ENCODE peak calls at places on chromosomes 16 and 17, in ten cellular contexts. One of them, this sample, is unnamed.

GRCh38 chr16:1330260-1330914 is 3.1 kb upstream of the BAIAP3 start:
- DNase-seq in endothelial cell: no peak
- DNase-seq in HuH-7.5: no peak
- DNase-seq in mesendoderm: peak
- DNase-seq in kidney glomerular epithelial cell: no peak
- DNase-seq in BJ: no peak
- DNase-seq in tibial artery: no peak
- DNase-seq in HEK293T: no peak
- DNase-seq in Daoy: no peak
- DNase-seq in NCI-H1930: no peak
- DNase-seq in this sample: no peak

GRCh38 chr17:58282442-58282841 is 1.7 kb upstream of the MPO start:
- DNase-seq in endothelial cell: no peak
- DNase-seq in HuH-7.5: no peak
- DNase-seq in mesendoderm: no peak
- DNase-seq in kidney glomerular epithelial cell: no peak
- DNase-seq in BJ: no peak
- DNase-seq in tibial artery: no peak
- DNase-seq in HEK293T: peak
- DNase-seq in Daoy: no peak
- DNase-seq in NCI-H1930: no peak
- DNase-seq in this sample: no peak

GRCh38 chr16:80230328-80231117 is 310.3 kb upstream of the DYNLRB2 start:
- DNase-seq in endothelial cell: no peak
- DNase-seq in HuH-7.5: no peak
- DNase-seq in mesendoderm: no peak
- DNase-seq in kidney glomerular epithelial cell: no peak
- DNase-seq in BJ: no peak
- DNase-seq in tibial artery: no peak
- DNase-seq in HEK293T: no peak
- DNase-seq in Daoy: no peak
- DNase-seq in NCI-H1930: no peak
- DNase-seq in this sample: no peak

GRCh38 chr17:15456972-15457722 is 10.3 kb downstream of the CDRT4 start:
- DNase-seq in endothelial cell: no peak
- DNase-seq in HuH-7.5: no peak
- DNase-seq in mesendoderm: peak
- DNase-seq in kidney glomerular epithelial cell: peak
- DNase-seq in BJ: peak
- DNase-seq in tibial artery: peak
- DNase-seq in HEK293T: no peak
- DNase-seq in Daoy: peak
- DNase-seq in NCI-H1930: no peak
- DNase-seq in this sample: peak

GRCh38 chr16:19102187-19102872 is 11.4 kb upstream of the ITPRIPL2 start:
- DNase-seq in endothelial cell: no peak
- DNase-seq in HuH-7.5: no peak
- DNase-seq in mesendoderm: no peak
- DNase-seq in kidney glomerular epithelial cell: no peak
- DNase-seq in BJ: no peak
- DNase-seq in tibial artery: peak
- DNase-seq in HEK293T: peak
- DNase-seq in Daoy: peak
- DNase-seq in NCI-H1930: no peak
- DNase-seq in this sample: no peak

GRCh38 chr16:48641770-48642169 is 31.8 kb upstream of the N4BP1 start:
- DNase-seq in endothelial cell: no peak
- DNase-seq in HuH-7.5: no peak
- DNase-seq in mesendoderm: no peak
- DNase-seq in kidney glomerular epithelial cell: no peak
- DNase-seq in BJ: no peak
- DNase-seq in tibial artery: no peak
- DNase-seq in HEK293T: no peak
- DNase-seq in Daoy: no peak
- DNase-seq in NCI-H1930: no peak
- DNase-seq in this sample: no peak

GRCh38 chr16:22189473-22190168 is 16.5 kb upstream of the EEF2K start:
- DNase-seq in endothelial cell: peak
- DNase-seq in HuH-7.5: no peak
- DNase-seq in mesendoderm: no peak
- DNase-seq in kidney glomerular epithelial cell: peak
- DNase-seq in BJ: no peak
- DNase-seq in tibial artery: peak
- DNase-seq in HEK293T: no peak
- DNase-seq in Daoy: peak
- DNase-seq in NCI-H1930: no peak
- DNase-seq in this sample: no peak

GRCh38 chr17:9115446-9116265 is 94.3 kb downstream of the NTN1 start:
- DNase-seq in endothelial cell: peak
- DNase-seq in HuH-7.5: peak
- DNase-seq in mesendoderm: peak
- DNase-seq in kidney glomerular epithelial cell: peak
- DNase-seq in BJ: no peak
- DNase-seq in tibial artery: peak
- DNase-seq in HEK293T: peak
- DNase-seq in Daoy: peak
- DNase-seq in NCI-H1930: no peak
- DNase-seq in this sample: no peak

GRCh38 chr17:43907425-43907981 is at the start of gene MPP2:
- DNase-seq in endothelial cell: peak
- DNase-seq in HuH-7.5: peak
- DNase-seq in mesendoderm: peak
- DNase-seq in kidney glomerular epithelial cell: peak
- DNase-seq in BJ: no peak
- DNase-seq in tibial artery: peak
- DNase-seq in HEK293T: peak
- DNase-seq in Daoy: peak
- DNase-seq in NCI-H1930: peak
- DNase-seq in this sample: no peak

GRCh38 chr17:42720996-42721583 is 23.8 kb downstream of the EZH1 start:
- DNase-seq in endothelial cell: peak
- DNase-seq in HuH-7.5: peak
- DNase-seq in mesendoderm: peak
- DNase-seq in kidney glomerular epithelial cell: peak
- DNase-seq in BJ: no peak
- DNase-seq in tibial artery: no peak
- DNase-seq in HEK293T: peak
- DNase-seq in Daoy: peak
- DNase-seq in NCI-H1930: peak
- DNase-seq in this sample: peak

GRCh38 chr17:81254955-81255717 is 16.0 kb downstream of the NDUFAF8 start:
- DNase-seq in endothelial cell: peak
- DNase-seq in HuH-7.5: peak
- DNase-seq in mesendoderm: peak
- DNase-seq in kidney glomerular epithelial cell: peak
- DNase-seq in BJ: peak
- DNase-seq in tibial artery: peak
- DNase-seq in HEK293T: peak
- DNase-seq in Daoy: peak
- DNase-seq in NCI-H1930: no peak
- DNase-seq in this sample: no peak

GRCh38 chr16:54171855-54172537 is 114.6 kb downstream of the IRX3 start:
- DNase-seq in endothelial cell: no peak
- DNase-seq in HuH-7.5: no peak
- DNase-seq in mesendoderm: peak
- DNase-seq in kidney glomerular epithelial cell: peak
- DNase-seq in BJ: peak
- DNase-seq in tibial artery: no peak
- DNase-seq in HEK293T: no peak
- DNase-seq in Daoy: peak
- DNase-seq in NCI-H1930: peak
- DNase-seq in this sample: peak

GRCh38 chr17:77696720-77697460 is 261.6 kb upstream of the TNRC6C start:
- DNase-seq in endothelial cell: no peak
- DNase-seq in HuH-7.5: no peak
- DNase-seq in mesendoderm: peak
- DNase-seq in kidney glomerular epithelial cell: no peak
- DNase-seq in BJ: no peak
- DNase-seq in tibial artery: peak
- DNase-seq in HEK293T: no peak
- DNase-seq in Daoy: no peak
- DNase-seq in NCI-H1930: no peak
- DNase-seq in this sample: no peak

GRCh38 chr16:87835882-87836331 is 33.4 kb downstream of the SLC7A5 start:
- DNase-seq in endothelial cell: no peak
- DNase-seq in HuH-7.5: no peak
- DNase-seq in mesendoderm: no peak
- DNase-seq in kidney glomerular epithelial cell: no peak
- DNase-seq in BJ: no peak
- DNase-seq in tibial artery: no peak
- DNase-seq in HEK293T: no peak
- DNase-seq in Daoy: no peak
- DNase-seq in NCI-H1930: no peak
- DNase-seq in this sample: no peak

GRCh38 chr17:59311051-59311468 is 20.4 kb upstream of the YPEL2 start:
- DNase-seq in endothelial cell: peak
- DNase-seq in HuH-7.5: peak
- DNase-seq in mesendoderm: peak
- DNase-seq in kidney glomerular epithelial cell: peak
- DNase-seq in BJ: no peak
- DNase-seq in tibial artery: no peak
- DNase-seq in HEK293T: peak
- DNase-seq in Daoy: peak
- DNase-seq in NCI-H1930: peak
- DNase-seq in this sample: no peak

GRCh38 chr17:76672270-76672851 is 28.8 kb upstream of the ST6GALNAC1 start:
- DNase-seq in endothelial cell: no peak
- DNase-seq in HuH-7.5: no peak
- DNase-seq in mesendoderm: no peak
- DNase-seq in kidney glomerular epithelial cell: no peak
- DNase-seq in BJ: no peak
- DNase-seq in tibial artery: no peak
- DNase-seq in HEK293T: peak
- DNase-seq in Daoy: no peak
- DNase-seq in NCI-H1930: no peak
- DNase-seq in this sample: no peak

GRCh38 chr16:46848768-46849764 is 18.1 kb upstream of the C16orf87 start:
- DNase-seq in endothelial cell: no peak
- DNase-seq in HuH-7.5: no peak
- DNase-seq in mesendoderm: no peak
- DNase-seq in kidney glomerular epithelial cell: no peak
- DNase-seq in BJ: no peak
- DNase-seq in tibial artery: no peak
- DNase-seq in HEK293T: no peak
- DNase-seq in Daoy: no peak
- DNase-seq in NCI-H1930: no peak
- DNase-seq in this sample: no peak

GRCh38 chr17:75821552-75821951 is 22.7 kb downstream of the UNC13D start:
- DNase-seq in endothelial cell: no peak
- DNase-seq in HuH-7.5: no peak
- DNase-seq in mesendoderm: no peak
- DNase-seq in kidney glomerular epithelial cell: no peak
- DNase-seq in BJ: no peak
- DNase-seq in tibial artery: no peak
- DNase-seq in HEK293T: no peak
- DNase-seq in Daoy: no peak
- DNase-seq in NCI-H1930: no peak
- DNase-seq in this sample: no peak

GRCh38 chr17:16923904-16924700 is 47.8 kb downstream of the TNFRSF13B start:
- DNase-seq in endothelial cell: no peak
- DNase-seq in HuH-7.5: no peak
- DNase-seq in mesendoderm: no peak
- DNase-seq in kidney glomerular epithelial cell: no peak
- DNase-seq in BJ: no peak
- DNase-seq in tibial artery: peak
- DNase-seq in HEK293T: no peak
- DNase-seq in Daoy: no peak
- DNase-seq in NCI-H1930: no peak
- DNase-seq in this sample: no peak

GRCh38 chr17:17313350-17313991 is 10.3 kb downstream of the NT5M start:
- DNase-seq in endothelial cell: peak
- DNase-seq in HuH-7.5: peak
- DNase-seq in mesendoderm: peak
- DNase-seq in kidney glomerular epithelial cell: peak
- DNase-seq in BJ: no peak
- DNase-seq in tibial artery: peak
- DNase-seq in HEK293T: no peak
- DNase-seq in Daoy: peak
- DNase-seq in NCI-H1930: peak
- DNase-seq in this sample: no peak

GRCh38 chr17:32569171-32570080 is 82.6 kb downstream of the CDK5R1 start:
- DNase-seq in endothelial cell: no peak
- DNase-seq in HuH-7.5: no peak
- DNase-seq in mesendoderm: peak
- DNase-seq in kidney glomerular epithelial cell: peak
- DNase-seq in BJ: no peak
- DNase-seq in tibial artery: no peak
- DNase-seq in HEK293T: no peak
- DNase-seq in Daoy: peak
- DNase-seq in NCI-H1930: no peak
- DNase-seq in this sample: no peak

GRCh38 chr16:46743232-46743719 is 4.9 kb downstream of the MYLK3 start:
- DNase-seq in endothelial cell: peak
- DNase-seq in HuH-7.5: no peak
- DNase-seq in mesendoderm: peak
- DNase-seq in kidney glomerular epithelial cell: no peak
- DNase-seq in BJ: no peak
- DNase-seq in tibial artery: peak
- DNase-seq in HEK293T: no peak
- DNase-seq in Daoy: no peak
- DNase-seq in NCI-H1930: no peak
- DNase-seq in this sample: no peak

GRCh38 chr16:3188925-3189825 is 1.2 kb downstream of the OR1F1 start:
- DNase-seq in endothelial cell: peak
- DNase-seq in HuH-7.5: no peak
- DNase-seq in mesendoderm: peak
- DNase-seq in kidney glomerular epithelial cell: peak
- DNase-seq in BJ: no peak
- DNase-seq in tibial artery: no peak
- DNase-seq in HEK293T: peak
- DNase-seq in Daoy: peak
- DNase-seq in NCI-H1930: no peak
- DNase-seq in this sample: no peak

GRCh38 chr17:78140169-78141051 is 5.8 kb upstream of the C17orf99 start:
- DNase-seq in endothelial cell: peak
- DNase-seq in HuH-7.5: peak
- DNase-seq in mesendoderm: peak
- DNase-seq in kidney glomerular epithelial cell: no peak
- DNase-seq in BJ: no peak
- DNase-seq in tibial artery: peak
- DNase-seq in HEK293T: peak
- DNase-seq in Daoy: peak
- DNase-seq in NCI-H1930: peak
- DNase-seq in this sample: no peak

GRCh38 chr16:56708821-56709685 is 20.9 kb upstream of the NUP93 start:
- DNase-seq in endothelial cell: no peak
- DNase-seq in HuH-7.5: no peak
- DNase-seq in mesendoderm: no peak
- DNase-seq in kidney glomerular epithelial cell: no peak
- DNase-seq in BJ: no peak
- DNase-seq in tibial artery: no peak
- DNase-seq in HEK293T: no peak
- DNase-seq in Daoy: no peak
- DNase-seq in NCI-H1930: no peak
- DNase-seq in this sample: no peak

GRCh38 chr16:9311303-9311954 is 220.0 kb downstream of the HAPSTR1 start:
- DNase-seq in endothelial cell: peak
- DNase-seq in HuH-7.5: no peak
- DNase-seq in mesendoderm: peak
- DNase-seq in kidney glomerular epithelial cell: no peak
- DNase-seq in BJ: no peak
- DNase-seq in tibial artery: no peak
- DNase-seq in HEK293T: no peak
- DNase-seq in Daoy: peak
- DNase-seq in NCI-H1930: no peak
- DNase-seq in this sample: no peak

GRCh38 chr17:35743911-35744328 is 9.1 kb downstream of the GAS2L2 start:
- DNase-seq in endothelial cell: peak
- DNase-seq in HuH-7.5: peak
- DNase-seq in mesendoderm: peak
- DNase-seq in kidney glomerular epithelial cell: peak
- DNase-seq in BJ: no peak
- DNase-seq in tibial artery: no peak
- DNase-seq in HEK293T: no peak
- DNase-seq in Daoy: peak
- DNase-seq in NCI-H1930: no peak
- DNase-seq in this sample: no peak

GRCh38 chr17:68613739-68614298 is 12.7 kb upstream of the FAM20A start:
- DNase-seq in endothelial cell: peak
- DNase-seq in HuH-7.5: peak
- DNase-seq in mesendoderm: peak
- DNase-seq in kidney glomerular epithelial cell: peak
- DNase-seq in BJ: no peak
- DNase-seq in tibial artery: no peak
- DNase-seq in HEK293T: peak
- DNase-seq in Daoy: peak
- DNase-seq in NCI-H1930: peak
- DNase-seq in this sample: no peak